ENCODE peak calls at places on chromosomes 4 and X, in five cellular contexts. D is small intestine; S is activated CD8-positive, alpha-beta memory T cell treated with anti-CD3 and anti-CD28 coated beads for 4 hours; W is coronary artery; O is endothelial cell of umbilical vein. Y is an unnamed sample.

GRCh38 chr4:154877110-154877760 is 96.2 kb downstream of the RBM46 start:
- DNase-seq in W (no peak), S (no peak), D (peak; percentile 28), O (peak; percentile 6), Y (no peak)

GRCh38 chr4:185542626-185543336 is 7.5 kb upstream of the PDLIM3 start:
- DNase-seq in D (no peak), S (no peak), O (no peak), W (peak; percentile 82), Y (no peak)

GRCh38 chr4:152920768-152921167 is 15.4 kb upstream of the FHDC1 start:
- DNase-seq in W (no peak), O (no peak), S (no peak), D (no peak), Y (no peak)

GRCh38 chrX:102651242-102651967 is at the start of gene GPRASP1:
- DNase-seq in S (peak; percentile 26), W (no peak), O (peak; percentile 29), D (peak; percentile 3), Y (peak; percentile 41)

GRCh38 chrX:16212024-16212423 is 44.7 kb downstream of the MAGEB17 start:
- DNase-seq in D (peak; percentile 6), O (no peak), W (no peak), S (no peak), Y (no peak)

GRCh38 chrX:32185160-32185559 is 1026.2 kb downstream of the DMD start:
- DNase-seq in S (no peak), D (no peak), O (no peak), W (no peak), Y (no peak)

GRCh38 chr4:158327525-158327924 is 117.2 kb downstream of the TMEM144 start:
- DNase-seq in D (peak; percentile 91), S (no peak), W (no peak), O (no peak), Y (no peak)

GRCh38 chr4:120683902-120684540 is 238.5 kb downstream of the PRDM5 start:
- DNase-seq in D (no peak), S (no peak), O (peak; percentile 42), W (no peak), Y (no peak)

GRCh38 chr4:14180983-14181601 is 553.6 kb upstream of the BOD1L1 start:
- DNase-seq in D (peak; percentile 40), O (peak; percentile 89), S (no peak), W (no peak), Y (no peak)

GRCh38 chrX:78659955-78660354 is 827 bp upstream of the RTL3 start:
- DNase-seq in W (no peak), O (no peak), S (no peak), D (no peak), Y (no peak)

GRCh38 chr4:47490550-47490949 is 5.5 kb downstream of the ATP10D start:
- DNase-seq in S (no peak), D (no peak), O (peak; percentile 80), W (no peak), Y (no peak)

GRCh38 chrX:128518508-128518907 is 466.3 kb upstream of the ACTRT1 start:
- DNase-seq in D (no peak), O (peak; percentile 33), S (no peak), W (no peak), Y (peak; percentile 18)

GRCh38 chrX:68462197-68462596 is 28.9 kb upstream of the OPHN1 start:
- DNase-seq in D (peak; percentile 1), S (no peak), W (no peak), O (peak; percentile 14), Y (no peak)

GRCh38 chrX:20680998-20681397 is 414.3 kb upstream of the RPS6KA3 start:
- DNase-seq in O (no peak), W (no peak), D (no peak), S (no peak), Y (no peak)

GRCh38 chrX:40521868-40522450 is 58.8 kb upstream of the ATP6AP2 start:
- DNase-seq in O (no peak), W (no peak), D (no peak), S (no peak), Y (no peak)

GRCh38 chr4:77175201-77175610 is 18.2 kb downstream of the CCNG2 start:
- DNase-seq in O (no peak), W (no peak), S (no peak), D (no peak), Y (no peak)

GRCh38 chrX:39762266-39762841 is 335.4 kb downstream of the BCOR start:
- DNase-seq in W (no peak), D (no peak), S (no peak), O (peak; percentile 74), Y (no peak)

GRCh38 chrX:112011376-112011775 is 71.2 kb downstream of the TRPC5 start:
- DNase-seq in O (no peak), W (no peak), D (no peak), S (no peak), Y (no peak)

GRCh38 chr4:120865985-120866384 is 56.5 kb downstream of the PRDM5 start:
- DNase-seq in W (no peak), O (no peak), S (no peak), D (no peak), Y (no peak)

GRCh38 chr4:175970734-175971133 is 94.9 kb upstream of the WDR17 start:
- DNase-seq in S (no peak), D (no peak), W (no peak), O (no peak), Y (no peak)

GRCh38 chr4:20194079-20195013 is 57.4 kb upstream of the SLIT2 start:
- DNase-seq in O (peak; percentile 78), S (no peak), D (no peak), W (no peak), Y (no peak)

GRCh38 chrX:40266490-40267333 is 169.0 kb upstream of the BCOR start:
- DNase-seq in W (peak; percentile 77), O (peak; percentile 45), S (peak; percentile 14), D (peak; percentile 54), Y (peak; percentile 46)

GRCh38 chrX:130682990-130683389 is 220.0 kb downstream of the ENOX2 start:
- DNase-seq in D (no peak), W (no peak), O (no peak), S (no peak), Y (no peak)

GRCh38 chrX:13748486-13748885 is 13.9 kb downstream of the OFD1 start:
- DNase-seq in O (no peak), S (no peak), W (no peak), D (no peak), Y (no peak)

GRCh38 chr4:8859550-8860095 is 12.0 kb downstream of the HMX1 start:
- DNase-seq in O (no peak), D (no peak), S (no peak), W (no peak), Y (no peak)

Y was measured in NCI-H1436.